ENCODE peak calls at places on chromosome 1, in eight cellular contexts. One of them, this sample, is unnamed.
A peak's percentile ranks its signal among the peaks of the same experiment; 100 is the strongest.

GRCh38 chr1:31936278-31936965 is 1.7 kb downstream of the PTP4A2 start:
- DNase-seq in cardiac fibroblast: peak; percentile 32
- DNase-seq in psoas muscle: no peak
- DNase-seq in anterior cingulate cortex: no peak
- DNase-seq in NCI-H2029: no peak
- DNase-seq in NCI-H2171 treated with DMSO at 0.1 percent for 48 hours: no peak
- DNase-seq in activated CD4-positive, CD25-positive, alpha-beta regulatory T cell: no peak
- DNase-seq in bronchial epithelial cell: peak; percentile 53
- DNase-seq in this sample: no peak

GRCh38 chr1:116506132-116507004 is 64.5 kb downstream of the CD58 start:
- DNase-seq in cardiac fibroblast: no peak
- DNase-seq in psoas muscle: no peak
- DNase-seq in anterior cingulate cortex: no peak
- DNase-seq in NCI-H2029: no peak
- DNase-seq in NCI-H2171 treated with DMSO at 0.1 percent for 48 hours: peak; percentile 18
- DNase-seq in activated CD4-positive, CD25-positive, alpha-beta regulatory T cell: no peak
- DNase-seq in bronchial epithelial cell: peak; percentile 93
- DNase-seq in this sample: peak; percentile 76

GRCh38 chr1:245411245-245411644 is 256.5 kb downstream of the KIF26B start:
- DNase-seq in cardiac fibroblast: no peak
- DNase-seq in psoas muscle: no peak
- DNase-seq in anterior cingulate cortex: no peak
- DNase-seq in NCI-H2029: no peak
- DNase-seq in NCI-H2171 treated with DMSO at 0.1 percent for 48 hours: no peak
- DNase-seq in activated CD4-positive, CD25-positive, alpha-beta regulatory T cell: no peak
- DNase-seq in bronchial epithelial cell: no peak
- DNase-seq in this sample: no peak

GRCh38 chr1:34696230-34696629 is 58.6 kb upstream of the GJB5 start:
- DNase-seq in cardiac fibroblast: peak; percentile 3
- DNase-seq in psoas muscle: no peak
- DNase-seq in anterior cingulate cortex: no peak
- DNase-seq in NCI-H2029: no peak
- DNase-seq in NCI-H2171 treated with DMSO at 0.1 percent for 48 hours: no peak
- DNase-seq in activated CD4-positive, CD25-positive, alpha-beta regulatory T cell: no peak
- DNase-seq in bronchial epithelial cell: peak; percentile 72
- DNase-seq in this sample: no peak

GRCh38 chr1:112840631-112841624 is 115.1 kb downstream of the SLC16A1 start:
- DNase-seq in cardiac fibroblast: peak; percentile 16
- DNase-seq in psoas muscle: no peak
- DNase-seq in anterior cingulate cortex: no peak
- DNase-seq in NCI-H2029: peak; percentile 77
- DNase-seq in NCI-H2171 treated with DMSO at 0.1 percent for 48 hours: no peak
- DNase-seq in activated CD4-positive, CD25-positive, alpha-beta regulatory T cell: no peak
- DNase-seq in bronchial epithelial cell: peak; percentile 36
- DNase-seq in this sample: no peak

GRCh38 chr1:247336390-247336789 is 4.7 kb upstream of the ZNF496 start:
- DNase-seq in cardiac fibroblast: no peak
- DNase-seq in psoas muscle: no peak
- DNase-seq in anterior cingulate cortex: no peak
- DNase-seq in NCI-H2029: peak; percentile 81
- DNase-seq in NCI-H2171 treated with DMSO at 0.1 percent for 48 hours: no peak
- DNase-seq in activated CD4-positive, CD25-positive, alpha-beta regulatory T cell: no peak
- DNase-seq in bronchial epithelial cell: no peak
- DNase-seq in this sample: no peak

GRCh38 chr1:53653631-53654030 is 85.3 kb downstream of the GLIS1 start:
- DNase-seq in cardiac fibroblast: no peak
- DNase-seq in psoas muscle: no peak
- DNase-seq in anterior cingulate cortex: no peak
- DNase-seq in NCI-H2029: no peak
- DNase-seq in NCI-H2171 treated with DMSO at 0.1 percent for 48 hours: no peak
- DNase-seq in activated CD4-positive, CD25-positive, alpha-beta regulatory T cell: no peak
- DNase-seq in bronchial epithelial cell: no peak
- DNase-seq in this sample: no peak

GRCh38 chr1:34162852-34163766 is 1.9 kb downstream of the CSMD2 start:
- DNase-seq in cardiac fibroblast: peak; percentile 70
- DNase-seq in psoas muscle: peak; percentile 79
- DNase-seq in anterior cingulate cortex: peak; percentile 41
- DNase-seq in NCI-H2029: peak; percentile 43
- DNase-seq in NCI-H2171 treated with DMSO at 0.1 percent for 48 hours: no peak
- DNase-seq in activated CD4-positive, CD25-positive, alpha-beta regulatory T cell: no peak
- DNase-seq in bronchial epithelial cell: peak; percentile 71
- DNase-seq in this sample: peak; percentile 68

This sample was measured in caudate nucleus.